ENCODE peak calls at places on chromosomes 1 and 21, in seven cellular contexts. One of them, this sample, is unnamed. For H3K27me3 and H3K9me3, the result is how much of the 10 kb centered on the place peaks cover.

GRCh38 chr1:55235722-55236121 is 20.6 kb upstream of the USP24 start:
- DNase-seq in NT2/D1: no peak
- DNase-seq in left ventricle myocardium inferior: no peak
- DNase-seq in neural progenitor cell: no peak
- DNase-seq in aorta: no peak
- DNase-seq in tibial artery: no peak
- DNase-seq in MM.1S: peak
- DNase-seq in this sample: no peak

GRCh38 chr1:8965121-8965820 is 19.6 kb downstream of the CA6 start:
- DNase-seq in neural progenitor cell: no peak
- DNase-seq in aorta: no peak
- DNase-seq in MM.1S: no peak
- DNase-seq in tibial artery: no peak
- DNase-seq in left ventricle myocardium inferior: no peak
- DNase-seq in NT2/D1: no peak
- DNase-seq in this sample: peak

GRCh38 chr21:45831991-45832740 is 149.4 kb upstream of the COL6A1 start:
- DNase-seq in left ventricle myocardium inferior: no peak
- DNase-seq in aorta: no peak
- DNase-seq in NT2/D1: no peak
- DNase-seq in tibial artery: no peak
- DNase-seq in neural progenitor cell: no peak
- DNase-seq in MM.1S: no peak
- DNase-seq in this sample: no peak

GRCh38 chr1:27607239-27607804 is 3.4 kb upstream of the AHDC1 start:
- DNase-seq in tibial artery: no peak
- DNase-seq in left ventricle myocardium inferior: no peak
- DNase-seq in NT2/D1: peak
- DNase-seq in MM.1S: no peak
- DNase-seq in neural progenitor cell: peak
- DNase-seq in aorta: no peak
- DNase-seq in this sample: no peak

GRCh38 chr1:161733526-161733925 is 12.2 kb downstream of the FCRLB start:
- DNase-seq in left ventricle myocardium inferior: no peak
- DNase-seq in neural progenitor cell: no peak
- DNase-seq in tibial artery: no peak
- DNase-seq in MM.1S: no peak
- DNase-seq in NT2/D1: no peak
- DNase-seq in aorta: no peak
- DNase-seq in this sample: no peak

GRCh38 chr1:100400332-100400933 is 48.1 kb downstream of the CDC14A start:
- DNase-seq in neural progenitor cell: peak
- DNase-seq in left ventricle myocardium inferior: peak
- DNase-seq in tibial artery: peak
- DNase-seq in aorta: peak
- DNase-seq in NT2/D1: peak
- DNase-seq in MM.1S: peak
- DNase-seq in this sample: peak

GRCh38 chr1:15579683-15580047 is 5.2 kb downstream of the AGMAT start:
- DNase-seq in neural progenitor cell: peak
- DNase-seq in MM.1S: peak
- DNase-seq in NT2/D1: no peak
- DNase-seq in aorta: no peak
- DNase-seq in tibial artery: no peak
- DNase-seq in left ventricle myocardium inferior: no peak
- DNase-seq in this sample: no peak

GRCh38 chr1:63506782-63507181 is 16.2 kb downstream of the ITGB3BP start:
- DNase-seq in MM.1S: no peak
- DNase-seq in neural progenitor cell: no peak
- DNase-seq in tibial artery: no peak
- DNase-seq in aorta: no peak
- DNase-seq in NT2/D1: no peak
- DNase-seq in left ventricle myocardium inferior: no peak
- DNase-seq in this sample: no peak

GRCh38 chr1:100458925-100459814 is 78.8 kb upstream of the GPR88 start:
- DNase-seq in neural progenitor cell: peak
- DNase-seq in aorta: peak
- DNase-seq in NT2/D1: peak
- DNase-seq in left ventricle myocardium inferior: peak
- DNase-seq in MM.1S: peak
- DNase-seq in tibial artery: peak
- DNase-seq in this sample: peak

GRCh38 chr1:229253170-229253974 is 17.5 kb upstream of the RAB4A start:
- DNase-seq in tibial artery: no peak
- DNase-seq in MM.1S: peak
- DNase-seq in NT2/D1: no peak
- DNase-seq in neural progenitor cell: peak
- DNase-seq in left ventricle myocardium inferior: no peak
- DNase-seq in aorta: no peak
- DNase-seq in this sample: no peak

GRCh38 chr1:54845772-54846171 is 41.2 kb downstream of the DHCR24 start:
- DNase-seq in left ventricle myocardium inferior: no peak
- DNase-seq in neural progenitor cell: no peak
- DNase-seq in tibial artery: no peak
- DNase-seq in NT2/D1: no peak
- DNase-seq in aorta: no peak
- DNase-seq in MM.1S: no peak
- DNase-seq in this sample: no peak

GRCh38 chr1:91803847-91804545 is 82.0 kb downstream of the TGFBR3 start:
- DNase-seq in neural progenitor cell: no peak
- DNase-seq in left ventricle myocardium inferior: no peak
- DNase-seq in tibial artery: no peak
- DNase-seq in aorta: no peak
- DNase-seq in MM.1S: peak
- DNase-seq in NT2/D1: no peak
- DNase-seq in this sample: peak

GRCh38 chr1:56578963-56579875 is at the start of gene PLPP3:
- DNase-seq in MM.1S: peak
- DNase-seq in neural progenitor cell: peak
- DNase-seq in left ventricle myocardium inferior: peak
- DNase-seq in NT2/D1: peak
- DNase-seq in aorta: peak
- DNase-seq in tibial artery: peak
- DNase-seq in this sample: peak

GRCh38 chr1:114345930-114346479 is 165.0 kb downstream of the TRIM33 start:
- DNase-seq in MM.1S: no peak
- DNase-seq in left ventricle myocardium inferior: peak
- DNase-seq in neural progenitor cell: peak
- DNase-seq in NT2/D1: no peak
- DNase-seq in aorta: peak
- DNase-seq in tibial artery: peak
- DNase-seq in this sample: peak

DNA sequence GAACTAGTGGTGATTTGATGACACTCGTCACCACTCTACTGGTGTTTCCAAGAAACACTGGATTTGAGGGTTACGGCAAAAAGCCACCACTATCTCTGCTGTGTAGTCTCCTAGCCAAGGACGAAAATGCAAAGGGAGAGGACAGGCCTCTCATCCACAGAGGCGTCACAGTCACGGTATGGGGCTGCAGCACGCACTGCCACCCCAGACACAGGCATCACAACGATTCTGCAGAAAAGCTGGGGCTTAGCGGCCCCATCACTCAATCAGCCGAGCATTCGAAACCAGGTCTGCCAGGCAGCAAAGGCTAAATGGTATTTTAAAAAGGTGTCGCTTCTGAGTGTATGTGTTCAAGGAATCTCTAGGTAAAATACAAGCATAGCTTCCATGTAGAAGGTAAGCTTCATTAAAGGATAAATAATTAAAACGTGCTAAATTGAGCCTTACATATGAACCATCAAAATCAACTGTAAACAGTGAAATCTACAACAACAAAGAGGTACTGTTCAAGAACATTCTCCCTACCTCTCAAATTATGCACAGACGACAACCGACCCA is 1.4 kb downstream of the RIPK4 start:
- DNase-seq in NT2/D1: no peak
- DNase-seq in MM.1S: no peak
- DNase-seq in aorta: peak
- DNase-seq in tibial artery: no peak
- DNase-seq in left ventricle myocardium inferior: no peak
- DNase-seq in neural progenitor cell: no peak
- DNase-seq in this sample: no peak
- H3K27me3 ChIP-seq in NT2/D1: half or more
- H3K27me3 ChIP-seq in MM.1S: half or more
- H3K27me3 ChIP-seq in aorta: under half
- H3K27me3 ChIP-seq in tibial artery: under half
- H3K27me3 ChIP-seq in left ventricle myocardium inferior: half or more
- H3K27me3 ChIP-seq in neural progenitor cell: half or more
- H3K27me3 ChIP-seq in this sample: half or more

GRCh38 chr1:236518343-236518742 is 5.4 kb upstream of the LGALS8 start:
- DNase-seq in NT2/D1: no peak
- DNase-seq in aorta: no peak
- DNase-seq in left ventricle myocardium inferior: no peak
- DNase-seq in MM.1S: no peak
- DNase-seq in neural progenitor cell: no peak
- DNase-seq in tibial artery: no peak
- DNase-seq in this sample: no peak

GRCh38 chr1:236512019-236512418 is 11.8 kb upstream of the LGALS8 start:
- DNase-seq in NT2/D1: no peak
- DNase-seq in neural progenitor cell: no peak
- DNase-seq in tibial artery: no peak
- DNase-seq in MM.1S: no peak
- DNase-seq in left ventricle myocardium inferior: no peak
- DNase-seq in aorta: no peak
- DNase-seq in this sample: no peak

GRCh38 chr1:236514703-236515442 is 8.9 kb upstream of the LGALS8 start:
- DNase-seq in neural progenitor cell: no peak
- DNase-seq in MM.1S: no peak
- DNase-seq in NT2/D1: no peak
- DNase-seq in aorta: no peak
- DNase-seq in tibial artery: no peak
- DNase-seq in left ventricle myocardium inferior: no peak
- DNase-seq in this sample: no peak

GRCh38 chr1:236516929-236517704 is 6.7 kb upstream of the LGALS8 start:
- DNase-seq in aorta: no peak
- DNase-seq in MM.1S: no peak
- DNase-seq in NT2/D1: no peak
- DNase-seq in left ventricle myocardium inferior: no peak
- DNase-seq in neural progenitor cell: no peak
- DNase-seq in tibial artery: no peak
- DNase-seq in this sample: no peak

GRCh38 chr1:236515443-236515958 is 8.3 kb upstream of the LGALS8 start:
- DNase-seq in NT2/D1: no peak
- DNase-seq in left ventricle myocardium inferior: no peak
- DNase-seq in tibial artery: no peak
- DNase-seq in aorta: no peak
- DNase-seq in neural progenitor cell: no peak
- DNase-seq in MM.1S: no peak
- DNase-seq in this sample: no peak
- H3K9me3 ChIP-seq in NT2/D1: under half
- H3K9me3 ChIP-seq in left ventricle myocardium inferior: under half
- H3K9me3 ChIP-seq in tibial artery: under half
- H3K9me3 ChIP-seq in aorta: under half
- H3K9me3 ChIP-seq in neural progenitor cell: under half
- H3K9me3 ChIP-seq in MM.1S: under half
- H3K9me3 ChIP-seq in this sample: under half

DNA sequence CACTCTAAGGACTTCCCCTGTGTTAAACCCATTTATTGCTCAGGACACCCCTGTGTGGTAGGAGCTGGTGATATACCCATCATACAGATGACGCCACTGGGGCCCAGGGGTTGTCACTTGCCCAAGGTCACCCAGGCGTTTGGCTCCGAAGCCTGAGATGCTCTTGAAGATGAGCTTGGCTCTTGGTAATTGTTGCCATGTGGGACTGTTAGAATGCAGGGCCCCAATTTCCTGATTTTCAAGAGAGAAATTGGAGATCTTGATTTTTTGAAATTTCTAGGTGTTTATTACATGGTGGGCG is 181.2 kb downstream of the PTPRU start:
- DNase-seq in MM.1S: no peak
- DNase-seq in tibial artery: no peak
- DNase-seq in aorta: no peak
- DNase-seq in NT2/D1: no peak
- DNase-seq in neural progenitor cell: no peak
- DNase-seq in left ventricle myocardium inferior: no peak
- DNase-seq in this sample: no peak
- H3K4me3 ChIP-seq in MM.1S: no peak
- H3K4me3 ChIP-seq in tibial artery: no peak
- H3K4me3 ChIP-seq in aorta: no peak
- H3K4me3 ChIP-seq in NT2/D1: no peak
- H3K4me3 ChIP-seq in neural progenitor cell: no peak
- H3K4me3 ChIP-seq in left ventricle myocardium inferior: no peak
- H3K4me3 ChIP-seq in this sample: no peak

GRCh38 chr1:905811-906531 is 17.8 kb upstream of the SAMD11 start:
- DNase-seq in tibial artery: peak
- DNase-seq in neural progenitor cell: peak
- DNase-seq in left ventricle myocardium inferior: peak
- DNase-seq in NT2/D1: no peak
- DNase-seq in MM.1S: no peak
- DNase-seq in aorta: peak
- DNase-seq in this sample: peak
- H3K27me3 ChIP-seq in tibial artery: under half
- H3K27me3 ChIP-seq in neural progenitor cell: half or more
- H3K27me3 ChIP-seq in left ventricle myocardium inferior: half or more
- H3K27me3 ChIP-seq in NT2/D1: under half
- H3K27me3 ChIP-seq in MM.1S: half or more
- H3K27me3 ChIP-seq in aorta: under half
- H3K27me3 ChIP-seq in this sample: under half

GRCh38 chr21:24486973-24487372 is 1120.3 kb downstream of the MRPL39 start:
- DNase-seq in neural progenitor cell: no peak
- DNase-seq in tibial artery: no peak
- DNase-seq in MM.1S: no peak
- DNase-seq in aorta: no peak
- DNase-seq in left ventricle myocardium inferior: no peak
- DNase-seq in NT2/D1: no peak
- DNase-seq in this sample: no peak
- H3K9me3 ChIP-seq in neural progenitor cell: under half
- H3K9me3 ChIP-seq in tibial artery: under half
- H3K9me3 ChIP-seq in MM.1S: under half
- H3K9me3 ChIP-seq in aorta: under half
- H3K9me3 ChIP-seq in left ventricle myocardium inferior: under half
- H3K9me3 ChIP-seq in NT2/D1: under half
- H3K9me3 ChIP-seq in this sample: under half

GRCh38 chr1:23867542-23867952 is 543 bp downstream of the FUCA1 start:
- DNase-seq in NT2/D1: no peak
- DNase-seq in neural progenitor cell: no peak
- DNase-seq in aorta: no peak
- DNase-seq in tibial artery: no peak
- DNase-seq in MM.1S: peak
- DNase-seq in left ventricle myocardium inferior: no peak
- DNase-seq in this sample: no peak

GRCh38 chr1:23867953-23868847 is at the start of gene FUCA1:
- DNase-seq in NT2/D1: peak
- DNase-seq in aorta: peak
- DNase-seq in MM.1S: peak
- DNase-seq in left ventricle myocardium inferior: peak
- DNase-seq in neural progenitor cell: peak
- DNase-seq in tibial artery: peak
- DNase-seq in this sample: peak

GRCh38 chr1:23868848-23869450 is 859 bp upstream of the FUCA1 start:
- DNase-seq in neural progenitor cell: no peak
- DNase-seq in left ventricle myocardium inferior: no peak
- DNase-seq in aorta: peak
- DNase-seq in MM.1S: no peak
- DNase-seq in tibial artery: peak
- DNase-seq in NT2/D1: no peak
- DNase-seq in this sample: peak

GRCh38 chr1:23872421-23872820 is 4.3 kb upstream of the FUCA1 start:
- DNase-seq in neural progenitor cell: no peak
- DNase-seq in left ventricle myocardium inferior: no peak
- DNase-seq in NT2/D1: no peak
- DNase-seq in aorta: no peak
- DNase-seq in tibial artery: no peak
- DNase-seq in MM.1S: no peak
- DNase-seq in this sample: no peak

GRCh38 chr1:23869818-23870217 is 1.7 kb upstream of the FUCA1 start:
- DNase-seq in neural progenitor cell: no peak
- DNase-seq in aorta: no peak
- DNase-seq in tibial artery: no peak
- DNase-seq in MM.1S: no peak
- DNase-seq in NT2/D1: no peak
- DNase-seq in left ventricle myocardium inferior: no peak
- DNase-seq in this sample: no peak
- H3K4me3 ChIP-seq in neural progenitor cell: no peak
- H3K4me3 ChIP-seq in aorta: no peak
- H3K4me3 ChIP-seq in tibial artery: no peak
- H3K4me3 ChIP-seq in MM.1S: no peak
- H3K4me3 ChIP-seq in NT2/D1: no peak
- H3K4me3 ChIP-seq in left ventricle myocardium inferior: no peak
- H3K4me3 ChIP-seq in this sample: no peak

This sample was measured in adrenal gland.